ENCODE peak calls at places on chromosomes 4 and X, in five cellular contexts. J is activated CD4-positive, alpha-beta T cell treated with anti-CD3 and anti-CD28 coated beads, Interleukin-2, amount 50 U/mL, for 4 hours; V is uterus; B is GM04504; C is cerebellum. Z is an unnamed sample.

GRCh38 chr4:177460460-177460859 is 18.2 kb upstream of the AGA start:
- DNase-seq in C (no peak), V (no peak), J (no peak), B (no peak), Z (no peak)

GRCh38 chr4:117001077-117001476 is 84.3 kb downstream of the TRAM1L1 start:
- DNase-seq in J (no peak), B (no peak), C (no peak), V (no peak), Z (no peak)

GRCh38 chr4:182246401-182247205 is 3.4 kb downstream of the TENM3 start:
- DNase-seq in C (no peak), V (no peak), B (no peak), J (no peak), Z (no peak)

GRCh38 chrX:18210470-18210869 is 10.2 kb downstream of the BEND2 start:
- DNase-seq in B (no peak), C (peak), V (no peak), J (no peak), Z (no peak)

GRCh38 chrX:81120936-81121351 is 80.8 kb downstream of the HMGN5 start:
- DNase-seq in V (peak), J (peak), B (peak), C (no peak), Z (peak)

GRCh38 chrX:66021758-66022741 is 17.8 kb downstream of the VSIG4 start:
- DNase-seq in C (no peak), B (no peak), V (no peak), J (no peak), Z (no peak)

GRCh38 chr4:24514808-24515207 is 69.5 kb downstream of the DHX15 start:
- DNase-seq in J (no peak), V (no peak), C (no peak), B (no peak), Z (no peak)

GRCh38 chrX:26909728-26910127 is 553.4 kb downstream of the PPP4R3C start:
- DNase-seq in C (no peak), J (no peak), V (no peak), B (no peak), Z (no peak)

GRCh38 chrX:72308566-72309296 is 3.0 kb upstream of the CITED1 start:
- DNase-seq in C (peak), V (peak), B (no peak), J (peak), Z (peak)

GRCh38 chr4:70903282-70903603 is 1.1 kb downstream of the MOB1B start:
- DNase-seq in V (no peak), J (no peak), B (no peak), C (no peak), Z (no peak)

GRCh38 chr4:30256105-30256828 is 463.9 kb upstream of the PCDH7 start:
- DNase-seq in C (no peak), J (no peak), B (no peak), V (no peak), Z (peak)